ENCODE peak calls at places on chromosomes 5 and 9, in eight cellular contexts. O is endothelial cell of umbilical vein, B is heart left ventricle, E is HCT116, S is spleen, K is IMR-90, X is body of pancreas, V is A549. D is an unnamed sample.

GRCh38 chr5:134142806-134143205 is 28.3 kb downstream of the TCF7 start:
- DNase-seq in O (no peak), B (no peak), E (no peak), S (peak), K (no peak), X (no peak), V (no peak), D (no peak)

GRCh38 chr9:87322840-87323635 is 174.6 kb upstream of the DAPK1 start:
- DNase-seq in O (peak), B (no peak), E (no peak), S (no peak), K (peak), X (no peak), V (no peak), D (no peak)

GRCh38 chr5:150523472-150524350 is 15.8 kb downstream of the NDST1 start:
- DNase-seq in O (peak), B (peak), E (peak), S (no peak), K (peak), X (peak), V (peak), D (peak)

GRCh38 chr5:151459680-151460079 is 12.3 kb downstream of the SLC36A1 start:
- DNase-seq in O (no peak), B (no peak), E (no peak), S (no peak), K (peak), X (no peak), V (no peak), D (no peak)

GRCh38 chr5:76114192-76114795 is 31.1 kb downstream of the SV2C start:
- DNase-seq in O (peak), B (no peak), E (no peak), S (no peak), K (no peak), X (peak), V (no peak), D (peak)

GRCh38 chr5:74232281-74232680 is 408.2 kb downstream of the ENC1 start:
- DNase-seq in O (no peak), B (no peak), E (no peak), S (no peak), K (peak), X (no peak), V (no peak), D (no peak)

GRCh38 chr9:74245871-74246552 is 251.1 kb upstream of the RORB start:
- DNase-seq in O (no peak), B (no peak), E (no peak), S (no peak), K (no peak), X (no peak), V (no peak), D (no peak)

GRCh38 chr5:130616161-130616560 is 548.9 kb downstream of the HINT1 start:
- DNase-seq in O (no peak), B (no peak), E (no peak), S (no peak), K (no peak), X (no peak), V (no peak), D (no peak)

GRCh38 chr5:31987985-31988710 is 186.0 kb downstream of the GOLPH3 start:
- DNase-seq in O (no peak), B (no peak), E (peak), S (peak), K (peak), X (no peak), V (peak), D (peak)

GRCh38 chr9:69173891-69174644 is at the start of gene TJP2:
- DNase-seq in O (peak), B (peak), E (no peak), S (peak), K (peak), X (peak), V (no peak), D (peak)
- TF ChIP-seq POLR2A in O (peak), B (peak), E (no peak), S (no peak), K (peak), X (no peak), V (no peak), D (no peak)

DNA sequence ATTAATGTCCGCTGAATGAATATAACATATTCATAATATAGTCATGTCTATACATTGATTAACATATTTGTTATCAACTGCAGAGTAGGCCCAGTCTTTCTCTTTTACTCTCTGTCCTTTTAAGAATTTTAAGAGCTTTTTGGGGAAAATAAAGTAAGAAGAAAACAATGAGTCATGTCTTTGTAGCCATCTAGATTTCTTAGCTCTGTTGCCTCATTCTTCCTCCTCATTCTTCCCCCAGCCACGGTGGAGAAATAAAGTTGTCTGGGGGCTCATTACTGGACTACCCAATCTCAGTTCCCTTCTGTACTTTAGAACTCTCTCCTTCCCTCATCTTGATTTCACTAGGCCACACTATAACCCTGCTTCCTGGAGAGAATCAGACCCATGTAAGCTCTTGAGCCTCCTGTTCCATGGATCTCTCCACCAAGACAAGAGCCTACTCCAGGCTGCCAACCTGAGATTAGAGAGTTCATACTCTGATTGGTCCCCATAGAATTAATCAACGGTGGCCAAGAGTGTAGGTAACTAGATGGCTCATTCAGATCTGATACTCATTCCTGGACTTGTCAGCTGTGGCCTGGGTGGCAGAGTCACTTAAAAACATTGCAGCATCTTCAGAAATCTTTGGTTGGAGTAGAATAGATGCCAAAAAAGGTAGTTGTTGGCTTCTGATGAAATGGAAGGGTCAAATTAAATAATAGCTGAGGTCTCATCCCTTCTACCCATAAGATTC is 44.2 kb downstream of the ITGA1 start:
- DNase-seq in O (no peak), B (no peak), E (no peak), S (no peak), K (peak), X (no peak), V (no peak), D (no peak)
- H3K27ac ChIP-seq in O (no peak), B (no peak), E (no peak), S (no peak), K (no peak), X (no peak), V (no peak), D (peak)

GRCh38 chr5:177602458-177602830 is 2.5 kb downstream of the B4GALT7 start:
- DNase-seq in O (no peak), B (no peak), E (no peak), S (no peak), K (no peak), X (no peak), V (no peak), D (no peak)

GRCh38 chr5:177601577-177602457 is 1.9 kb downstream of the B4GALT7 start:
- DNase-seq in O (no peak), B (no peak), E (no peak), S (no peak), K (no peak), X (no peak), V (peak), D (no peak)

GRCh38 chr5:177603631-177604030 is 3.7 kb downstream of the B4GALT7 start:
- DNase-seq in O (no peak), B (no peak), E (no peak), S (no peak), K (no peak), X (no peak), V (no peak), D (no peak)

GRCh38 chr5:177600458-177601018 is 606 bp downstream of the B4GALT7 start:
- DNase-seq in O (peak), B (no peak), E (no peak), S (no peak), K (peak), X (no peak), V (no peak), D (no peak)

GRCh38 chr5:177601126-177601525 is 1.2 kb downstream of the B4GALT7 start:
- DNase-seq in O (no peak), B (no peak), E (no peak), S (no peak), K (no peak), X (no peak), V (no peak), D (no peak)
- H3K4me3 ChIP-seq in O (no peak), B (peak), E (peak), S (peak), K (peak), X (no peak), V (peak), D (peak)

DNA sequence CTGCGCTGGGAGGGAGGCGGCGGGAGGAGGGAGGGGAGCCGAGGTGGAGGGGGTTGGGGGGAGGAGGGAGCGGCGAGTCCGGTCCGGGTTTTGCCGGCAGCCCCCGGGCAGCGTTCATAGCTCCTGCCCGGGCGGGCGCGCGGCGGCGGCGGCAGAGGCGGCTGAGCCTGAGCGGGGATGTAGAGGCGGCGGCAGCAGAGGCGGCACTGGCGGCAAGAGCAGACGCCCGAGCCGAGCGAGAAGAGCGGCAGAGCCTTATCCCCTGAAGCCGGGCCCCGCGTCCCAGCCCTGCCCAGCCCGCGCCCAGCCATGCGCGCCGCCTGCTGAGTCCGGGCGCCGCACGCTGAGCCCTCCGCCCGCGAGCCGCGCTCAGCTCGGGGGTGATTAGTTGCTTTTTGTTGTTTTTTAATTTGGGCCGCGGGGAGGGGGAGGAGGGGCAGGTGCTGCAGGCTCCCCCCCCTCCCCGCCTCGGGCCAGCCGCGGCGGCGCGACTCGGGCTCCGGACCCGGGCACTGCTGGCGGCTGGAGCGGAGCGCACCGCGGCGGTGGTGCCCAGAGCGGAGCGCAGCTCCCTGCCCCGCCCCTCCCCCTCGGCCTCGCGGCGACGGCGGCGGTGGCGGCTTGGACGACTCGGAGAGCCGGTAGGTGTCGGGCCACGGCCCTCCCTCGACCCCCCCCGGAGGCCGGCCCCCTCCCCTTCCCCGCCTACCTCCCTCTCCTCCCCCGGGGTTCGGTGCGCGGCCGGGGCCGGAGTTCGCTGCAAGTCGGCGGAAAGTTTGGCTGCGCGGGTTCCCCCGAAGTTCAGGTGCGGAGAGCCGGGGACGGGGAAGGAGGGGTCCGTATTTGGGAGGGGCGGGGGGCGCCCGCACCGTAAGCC is at the start of gene CXXC5:
- DNase-seq in O (peak), B (peak), E (no peak), S (peak), K (peak), X (peak), V (peak), D (peak)
- TF ChIP-seq POLR2A in O (no peak), B (peak), E (no peak), S (no peak), K (peak), X (peak), V (peak), D (peak)

GRCh38 chr9:134336174-134336705 is 10.0 kb downstream of the RXRA start:
- DNase-seq in O (no peak), B (no peak), E (no peak), S (no peak), K (no peak), X (no peak), V (no peak), D (no peak)
- H3K27ac ChIP-seq in O (no peak), B (peak), E (no peak), S (no peak), K (no peak), X (no peak), V (no peak), D (no peak)

D was measured in uterus.